ENCODE peak calls at places on chromosomes 2 and 18, in eight cellular contexts. T, H, S, U, A, K, Y and E are unnamed samples.
A peak's percentile ranks its signal among the peaks of the same experiment; 100 is the strongest.

GRCh38 chr2:46735108-46735691 is 180.4 kb downstream of the MCFD2 start:
- DNase-seq in S (no peak), H (no peak), Y (no peak), A (no peak), U (no peak), T (no peak), K (no peak), E (no peak)

GRCh38 chr2:133477614-133477990 is 90.7 kb downstream of the NCKAP5 start:
- DNase-seq in S (no peak), T (no peak), U (no peak), K (no peak), A (no peak), Y (no peak), H (no peak), E (no peak)

GRCh38 chr2:46018773-46019593 is 278.2 kb upstream of the EPAS1 start:
- DNase-seq in U (no peak), K (no peak), H (no peak), Y (no peak), A (no peak), S (no peak), T (no peak), E (no peak)

GRCh38 chr18:7697306-7697705 is 130.2 kb downstream of the PTPRM start:
- DNase-seq in T (no peak), K (no peak), S (no peak), Y (no peak), A (no peak), U (no peak), H (no peak), E (no peak)

GRCh38 chr18:65403534-65403933 is 347.3 kb upstream of the CDH7 start:
- DNase-seq in T (no peak), H (no peak), Y (no peak), U (no peak), A (no peak), K (no peak), S (no peak), E (no peak)

GRCh38 chr2:135164431-135164830 is 112.3 kb downstream of the RAB3GAP1 start:
- DNase-seq in Y (no peak), K (no peak), H (no peak), T (no peak), U (no peak), S (no peak), A (no peak), E (no peak)

GRCh38 chr2:27123302-27124150 is at the start of gene ABHD1:
- DNase-seq in T (peak; percentile 73), U (peak; percentile 96), Y (peak; percentile 77), S (peak; percentile 59), K (peak; percentile 36), A (no peak), H (peak; percentile 74), E (peak; percentile 85)

GRCh38 chr2:207422307-207422960 is 107.3 kb upstream of the CREB1 start:
- DNase-seq in U (no peak), T (no peak), S (no peak), K (no peak), H (no peak), Y (no peak), A (no peak), E (no peak)

GRCh38 chr2:48560546-48561209 is 30.7 kb downstream of the STON1 start:
- DNase-seq in A (no peak), H (no peak), U (no peak), S (no peak), Y (no peak), T (no peak), K (no peak), E (no peak)

GRCh38 chr2:12589802-12590320 is 126.9 kb upstream of the TRIB2 start:
- DNase-seq in Y (no peak), S (no peak), A (no peak), U (no peak), H (no peak), T (no peak), K (no peak), E (no peak)

GRCh38 chr18:67410671-67411070 is 105.8 kb downstream of the DSEL start:
- DNase-seq in A (no peak), K (no peak), Y (no peak), H (no peak), S (no peak), U (no peak), T (no peak), E (no peak)

GRCh38 chr2:15134957-15135356 is 426.2 kb downstream of the NBAS start:
- DNase-seq in Y (no peak), S (no peak), U (no peak), K (no peak), T (no peak), H (no peak), A (no peak), E (no peak)

GRCh38 chr18:24000613-24001490 is 13.7 kb upstream of the TTC39C start:
- DNase-seq in A (no peak), U (no peak), K (no peak), H (no peak), S (no peak), Y (no peak), T (no peak), E (no peak)

GRCh38 chr2:191991442-191991841 is 144.6 kb upstream of the CAVIN2 start:
- DNase-seq in S (no peak), Y (no peak), A (no peak), U (no peak), H (no peak), K (no peak), T (no peak), E (no peak)

GRCh38 chr2:220107380-220107791 is 480.0 kb downstream of the SLC4A3 start:
- DNase-seq in U (no peak), S (no peak), H (no peak), T (no peak), K (no peak), Y (no peak), A (no peak), E (no peak)

GRCh38 chr2:166984797-166985196 is 96.5 kb downstream of the XIRP2 start:
- DNase-seq in K (no peak), U (no peak), Y (no peak), A (no peak), H (no peak), S (no peak), T (no peak), E (no peak)

GRCh38 chr2:240013343-240013742 is 11.8 kb downstream of the NDUFA10 start:
- DNase-seq in U (no peak), K (no peak), S (peak; percentile 4), T (no peak), Y (no peak), A (no peak), H (no peak), E (no peak)

GRCh38 chr2:185785851-185786473 is 47.4 kb downstream of the FSIP2 start:
- DNase-seq in K (no peak), U (no peak), S (no peak), A (no peak), T (no peak), Y (no peak), H (no peak), E (no peak)

GRCh38 chr18:22346342-22346967 is 71.3 kb downstream of the CTAGE1 start:
- DNase-seq in Y (peak; percentile 81), H (peak; percentile 88), A (no peak), S (peak; percentile 59), K (no peak), U (no peak), T (peak; percentile 16), E (no peak)

GRCh38 chr18:43398601-43399000 is 121.3 kb upstream of the SYT4 start:
- DNase-seq in T (no peak), U (no peak), S (no peak), K (no peak), A (no peak), H (no peak), Y (no peak), E (no peak)

GRCh38 chr2:70977605-70978205 is 725 bp upstream of the ANKRD53 start:
- DNase-seq in K (no peak), H (no peak), Y (peak; percentile 57), T (no peak), U (no peak), S (no peak), A (no peak), E (no peak)
- H3K27ac ChIP-seq in K (no peak overlapping the region), H (peak overlapping the region; percentile 64), Y (peak overlapping the region; percentile 86), T (peak overlapping the region; percentile 54), U (peak overlapping the region; percentile 84), S (peak overlapping the region; percentile 91), A (peak overlapping the region; percentile 90), E (peak overlapping the region; percentile 94)

DNA sequence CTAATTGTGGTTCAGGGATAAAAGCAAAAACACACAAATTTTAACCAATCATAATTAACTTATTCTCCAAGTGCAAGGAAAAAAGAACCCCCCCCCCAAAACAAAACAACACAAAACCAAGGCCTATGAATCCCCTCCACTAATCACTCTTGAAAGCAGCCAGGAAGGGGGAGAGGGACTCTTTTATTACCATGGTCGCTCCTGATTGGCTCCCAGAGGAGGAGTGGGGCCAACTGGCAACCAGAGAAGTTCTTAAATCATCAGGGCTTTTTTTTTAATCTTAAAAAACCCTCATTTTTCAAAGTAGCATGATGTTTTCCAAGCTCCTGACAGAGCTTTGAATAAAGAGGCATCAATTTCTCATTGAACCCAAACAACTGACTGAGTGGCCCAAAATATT is 258.7 kb downstream of the CYRIA start:
- DNase-seq in A (no peak), U (no peak), S (no peak), H (no peak), Y (no peak), T (no peak), K (no peak), E (no peak)
- H3K27ac ChIP-seq in A (no peak overlapping the region), U (no peak overlapping the region), S (no peak overlapping the region), H (no peak overlapping the region), Y (no peak overlapping the region), T (no peak overlapping the region), K (no peak overlapping the region), E (no peak overlapping the region)

DNA sequence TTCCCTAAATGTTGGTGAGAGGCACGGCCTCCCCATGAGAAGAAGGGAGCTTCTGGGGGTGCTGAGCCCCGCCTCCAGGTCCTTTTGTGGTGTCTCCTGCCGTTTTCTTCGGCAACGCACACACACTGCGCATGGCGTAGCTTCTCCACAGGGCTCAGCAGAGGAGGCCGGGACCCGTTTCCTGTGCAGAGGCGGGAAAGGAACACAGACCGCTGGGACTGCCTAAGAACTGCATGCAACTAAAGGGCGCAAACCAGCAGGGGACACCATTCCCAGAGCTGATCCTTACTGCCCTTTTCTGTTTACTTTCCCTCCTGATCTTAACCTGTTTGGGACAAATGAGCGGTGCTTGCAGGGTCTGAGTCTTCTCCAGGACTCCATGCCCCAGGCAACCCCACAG is 90.3 kb upstream of the CAPN13 start:
- DNase-seq in U (no peak), S (no peak), K (no peak), T (no peak), Y (no peak), H (no peak), A (no peak), E (no peak)
- H3K27ac ChIP-seq in U (no peak overlapping the region), S (no peak overlapping the region), K (no peak overlapping the region), T (no peak overlapping the region), Y (no peak overlapping the region), H (no peak overlapping the region), A (no peak overlapping the region), E (no peak overlapping the region)

DNA sequence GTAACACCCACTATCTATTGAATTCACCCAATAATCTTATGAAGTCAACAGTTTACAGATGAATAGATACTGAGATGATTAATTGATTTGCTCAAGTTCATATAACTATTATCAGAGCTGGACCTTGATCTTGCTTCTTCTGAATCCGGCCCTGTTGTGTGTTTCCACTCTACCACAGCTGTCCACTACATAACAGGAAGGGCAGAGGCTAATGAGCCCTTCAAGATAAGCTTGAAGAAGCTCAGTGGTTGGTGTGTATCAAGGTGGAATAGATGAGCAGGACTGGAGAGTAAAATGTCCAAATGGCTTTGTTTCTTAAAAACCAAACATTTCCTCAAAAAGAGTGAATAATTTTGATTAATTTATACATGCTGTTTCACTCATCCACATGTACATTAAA is 56.4 kb upstream of the ITGB6 start:
- DNase-seq in U (no peak), S (no peak), H (no peak), K (no peak), A (no peak), Y (no peak), T (no peak), E (no peak)
- H3K27ac ChIP-seq in U (no peak overlapping the region), S (peak overlapping the region; percentile 14), H (no peak overlapping the region), K (no peak overlapping the region), A (peak overlapping the region; percentile 72), Y (no peak overlapping the region), T (no peak overlapping the region), E (no peak overlapping the region)